ENCODE peak calls at places on chromosomes 12 and 14, in five cellular contexts. L is GM23338, U is breast epithelium, V is SK-N-SH, Q is HepG2. H is an unnamed sample.
A peak's percentile ranks its signal among the peaks of the same experiment; 100 is the strongest.

GRCh38 chr12:78037707-78038106 is 207.0 kb downstream of the NAV3 start:
- DNase-seq in L (peak; percentile 38), U (no peak), V (no peak), Q (no peak), H (no peak)

GRCh38 chr12:90958995-90959394 is 4.0 kb upstream of the CCER1 start:
- DNase-seq in L (no peak), U (no peak), V (no peak), Q (no peak), H (peak; percentile 24)

GRCh38 chr14:72582582-72582981 is 311.3 kb downstream of the DPF3 start:
- DNase-seq in L (no peak), U (no peak), V (no peak), Q (no peak), H (no peak)

GRCh38 chr14:101518611-101519048 is 42.7 kb upstream of the DIO3 start:
- DNase-seq in L (no peak), U (no peak), V (no peak), Q (no peak), H (no peak)

GRCh38 chr14:80941241-80942157 is at the start of gene CEP128:
- DNase-seq in L (peak; percentile 99), U (peak; percentile 91), V (peak; percentile 87), Q (peak; percentile 96), H (peak; percentile 98)

GRCh38 chr14:73723411-73723798 is 9.2 kb upstream of the PNMA1 start:
- DNase-seq in L (no peak), U (no peak), V (no peak), Q (no peak), H (no peak)

GRCh38 chr12:106018286-106018685 is 120.5 kb downstream of the NUAK1 start:
- DNase-seq in L (peak; percentile 52), U (no peak), V (no peak), Q (no peak), H (no peak)

GRCh38 chr12:23947395-23947794 is 2.1 kb downstream of the SOX5 start:
- DNase-seq in L (no peak), U (no peak), V (no peak), Q (no peak), H (no peak)

GRCh38 chr14:24332094-24332983 is 2.5 kb downstream of the ADCY4 start:
- DNase-seq in L (peak; percentile 91), U (peak; percentile 77), V (peak; percentile 94), Q (peak; percentile 86), H (peak; percentile 45)

GRCh38 chr14:37559386-37559785 is 35.7 kb downstream of the FOXA1 start:
- DNase-seq in L (peak; percentile 40), U (no peak), V (no peak), Q (no peak), H (no peak)

GRCh38 chr14:34359423-34360120 is 102.5 kb downstream of the SPTSSA start:
- DNase-seq in L (no peak), U (no peak), V (no peak), Q (no peak), H (no peak)

GRCh38 chr12:69036999-69037398 is 104.0 kb upstream of the CPM start:
- DNase-seq in L (no peak), U (no peak), V (no peak), Q (no peak), H (no peak)

GRCh38 chr12:34405286-34406227 is 383.3 kb downstream of the ALG10 start:
- DNase-seq in L (no peak), U (peak; percentile 30), V (peak; percentile 0), Q (no peak), H (no peak)

GRCh38 chr14:89807905-89808304 is 146.6 kb downstream of the EFCAB11 start:
- DNase-seq in L (peak; percentile 73), U (no peak), V (no peak), Q (no peak), H (no peak)

GRCh38 chr14:43005807-43006206 is 1399.1 kb downstream of the LRFN5 start:
- DNase-seq in L (peak; percentile 2), U (no peak), V (no peak), Q (no peak), H (no peak)

GRCh38 chr14:94028450-94028826 is 2.3 kb downstream of the OTUB2 start:
- DNase-seq in L (no peak), U (no peak), V (no peak), Q (peak; percentile 91), H (no peak)

GRCh38 chr12:72293701-72294100 is 21.5 kb downstream of the TRHDE start:
- DNase-seq in L (no peak), U (no peak), V (no peak), Q (no peak), H (no peak)

GRCh38 chr14:100989924-100990323 is 86.4 kb upstream of the RTL1 start:
- DNase-seq in L (no peak), U (no peak), V (no peak), Q (no peak), H (no peak)

GRCh38 chr12:69991683-69992297 is 166.8 kb downstream of the MYRFL start:
- DNase-seq in L (no peak), U (no peak), V (peak; percentile 34), Q (no peak), H (no peak)

GRCh38 chr12:48285751-48286650 is 64.7 kb downstream of the ZNF641 start:
- DNase-seq in L (peak; percentile 49), U (no peak), V (no peak), Q (no peak), H (no peak)

GRCh38 chr14:56754966-56755365 is 55.3 kb downstream of the OTX2 start:
- DNase-seq in L (no peak), U (no peak), V (no peak), Q (no peak), H (no peak)

GRCh38 chr12:27965411-27965810 is 7.1 kb downstream of the PTHLH start:
- DNase-seq in L (no peak), U (no peak), V (no peak), Q (no peak), H (no peak)

GRCh38 chr12:49917126-49917787 is 13.6 kb upstream of the FAIM2 start:
- DNase-seq in L (no peak), U (peak; percentile 30), V (no peak), Q (no peak), H (no peak)

GRCh38 chr14:105064721-105065143 is 498 bp downstream of the GPR132 start:
- DNase-seq in L (no peak), U (no peak), V (peak; percentile 44), Q (peak; percentile 36), H (no peak)

GRCh38 chr12:121916719-121917118 is 1.7 kb upstream of the CFAP251 start:
- DNase-seq in L (peak; percentile 86), U (no peak), V (peak; percentile 34), Q (no peak), H (peak; percentile 22)

GRCh38 chr12:29741342-29742241 is 42.1 kb downstream of the TMTC1 start:
- DNase-seq in L (no peak), U (no peak), V (no peak), Q (no peak), H (peak; percentile 89)

GRCh38 chr14:36655054-36655381 is 6.6 kb upstream of the PAX9 start:
- DNase-seq in L (peak; percentile 45), U (no peak), V (no peak), Q (no peak), H (no peak)

GRCh38 chr12:125773033-125773432 is 707.8 kb downstream of the AACS start:
- DNase-seq in L (peak; percentile 86), U (no peak), V (peak; percentile 52), Q (peak; percentile 27), H (no peak)

GRCh38 chr14:32480337-32480736 is 151.2 kb downstream of the AKAP6 start:
- DNase-seq in L (no peak), U (no peak), V (no peak), Q (no peak), H (no peak)

GRCh38 chr14:55730602-55731001 is 150.6 kb downstream of the KTN1 start:
- DNase-seq in L (no peak), U (no peak), V (no peak), Q (no peak), H (no peak)

GRCh38 chr12:579450-580110 is 83.7 kb downstream of the NINJ2 start:
- DNase-seq in L (no peak), U (no peak), V (no peak), Q (no peak), H (no peak)
- H3K4me1 ChIP-seq in L (peaks cover 7% of the 10 kb centered on the region), U (no peaks in the 10 kb centered on the region), V (peaks cover 22% of the 10 kb centered on the region), Q (peaks cover 97% of the 10 kb centered on the region), H (peaks cover 8% of the 10 kb centered on the region)

DNA sequence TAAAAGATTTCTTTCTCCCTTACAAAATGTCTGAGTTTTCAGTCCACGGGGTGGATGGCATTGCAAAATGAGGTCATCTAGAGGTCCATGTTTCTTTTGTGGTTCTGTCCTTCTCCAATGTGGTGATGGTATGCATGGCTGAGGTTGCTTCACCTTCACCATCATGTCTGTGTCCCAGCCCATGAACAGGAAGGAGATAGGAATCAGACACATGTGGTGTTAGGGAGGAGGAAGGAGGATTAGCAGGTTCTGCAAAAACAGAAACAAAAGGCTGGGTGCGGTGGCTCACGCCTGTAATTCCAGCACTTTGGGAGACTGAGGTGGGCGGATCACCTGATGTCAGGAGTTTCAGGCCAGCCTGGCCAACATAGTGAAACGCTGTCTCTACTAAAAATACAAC is 11.0 kb upstream of the AEBP2 start:
- DNase-seq in L (no peak), U (no peak), V (no peak), Q (no peak), H (no peak)
- TF ChIP-seq POLR2AphosphoS5 in L (no peak), U (no peak), V (no peak), Q (no peak), H (no peak)

GRCh38 chr14:91349481-91350074 is 68.0 kb downstream of the CCDC88C start:
- DNase-seq in L (no peak), U (no peak), V (no peak), Q (no peak), H (no peak)
- H3K4me1 ChIP-seq in L (peaks cover 32% of the 10 kb centered on the region), U (peaks cover 5% of the 10 kb centered on the region), V (peaks cover 3% of the 10 kb centered on the region), Q (peaks cover 7% of the 10 kb centered on the region), H (peaks cover 13% of the 10 kb centered on the region)

DNA sequence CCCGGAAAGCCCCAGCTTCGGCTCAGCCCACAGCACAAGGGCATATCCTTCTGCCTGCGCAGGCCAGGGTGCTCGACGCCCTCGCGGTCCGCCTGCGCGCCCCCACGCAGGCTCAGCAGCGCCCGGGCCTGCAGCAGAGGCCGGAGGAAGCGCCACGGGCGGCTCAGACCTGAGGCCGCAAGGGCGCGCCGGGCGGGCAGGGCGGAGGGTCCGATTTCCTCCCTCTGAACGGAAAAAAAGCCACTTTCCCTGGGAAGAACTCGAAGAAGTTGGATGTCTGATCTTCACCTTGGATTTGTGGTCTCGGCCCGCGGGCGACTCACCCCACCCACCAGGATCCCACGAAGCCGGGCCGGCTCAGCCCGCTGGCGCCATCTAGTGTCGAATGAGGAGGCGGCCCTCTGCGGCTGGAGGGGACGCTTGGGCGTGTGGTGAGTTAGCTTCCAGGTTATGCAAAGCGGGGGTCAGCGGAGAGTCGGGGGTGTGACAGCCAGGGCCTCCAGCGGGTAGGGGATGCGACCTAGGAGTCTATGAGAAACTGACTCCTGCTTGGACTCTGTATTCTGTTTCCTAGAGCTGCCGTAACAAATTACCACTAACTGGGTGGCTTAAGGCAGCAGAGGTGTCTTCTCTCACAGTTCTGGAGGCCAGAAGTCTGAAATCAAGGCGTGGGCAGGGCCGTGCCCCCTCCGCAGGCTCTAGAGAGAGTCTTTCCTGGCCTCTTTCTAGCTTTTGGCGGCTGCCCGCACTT is 40.0 kb upstream of the SRSF5 start:
- DNase-seq in L (peak; percentile 87), U (peak; percentile 80), V (peak; percentile 95), Q (peak; percentile 39), H (peak; percentile 75)
- TF ChIP-seq POLR2AphosphoS5 in L (no peak), U (peak; percentile 27), V (no peak), Q (no peak), H (peak; percentile 47)